ENCODE peak calls at places on chromosomes 3 and 15, in seven cellular contexts. One of them, this sample, is unnamed.

GRCh38 chr15:78243491-78243941 is 9.2 kb upstream of the ACSBG1 start:
- DNase-seq in HT-29: no peak
- DNase-seq in thoracic aorta: no peak
- DNase-seq in H4: no peak
- DNase-seq in KBM-7: no peak
- DNase-seq in neural progenitor cell: peak
- DNase-seq in stimulated activated CD4-positive, alpha-beta T cell treated with anti-CD3 and anti-CD28 coated beads, Interleukin-12 subunit alpha, Interleukin-12 subunit beta, amount 100 ng/mL, for 48 hours: no peak
- DNase-seq in this sample: no peak

GRCh38 chr15:63188247-63188936 is 1.0 kb upstream of the RAB8B start:
- DNase-seq in HT-29: no peak
- DNase-seq in thoracic aorta: no peak
- DNase-seq in H4: no peak
- DNase-seq in KBM-7: no peak
- DNase-seq in neural progenitor cell: peak
- DNase-seq in stimulated activated CD4-positive, alpha-beta T cell treated with anti-CD3 and anti-CD28 coated beads, Interleukin-12 subunit alpha, Interleukin-12 subunit beta, amount 100 ng/mL, for 48 hours: no peak
- DNase-seq in this sample: no peak

GRCh38 chr3:141448606-141449216 is 38.1 kb upstream of the RASA2 start:
- DNase-seq in HT-29: no peak
- DNase-seq in thoracic aorta: no peak
- DNase-seq in H4: no peak
- DNase-seq in KBM-7: no peak
- DNase-seq in neural progenitor cell: no peak
- DNase-seq in stimulated activated CD4-positive, alpha-beta T cell treated with anti-CD3 and anti-CD28 coated beads, Interleukin-12 subunit alpha, Interleukin-12 subunit beta, amount 100 ng/mL, for 48 hours: no peak
- DNase-seq in this sample: no peak

GRCh38 chr3:144989756-144990155 is 1018.1 kb downstream of the DIPK2A start:
- DNase-seq in HT-29: no peak
- DNase-seq in thoracic aorta: no peak
- DNase-seq in H4: no peak
- DNase-seq in KBM-7: no peak
- DNase-seq in neural progenitor cell: no peak
- DNase-seq in stimulated activated CD4-positive, alpha-beta T cell treated with anti-CD3 and anti-CD28 coated beads, Interleukin-12 subunit alpha, Interleukin-12 subunit beta, amount 100 ng/mL, for 48 hours: no peak
- DNase-seq in this sample: no peak

GRCh38 chr15:57509121-57509520 is 82.6 kb upstream of the MYZAP start:
- DNase-seq in HT-29: no peak
- DNase-seq in thoracic aorta: no peak
- DNase-seq in H4: no peak
- DNase-seq in KBM-7: no peak
- DNase-seq in neural progenitor cell: peak
- DNase-seq in stimulated activated CD4-positive, alpha-beta T cell treated with anti-CD3 and anti-CD28 coated beads, Interleukin-12 subunit alpha, Interleukin-12 subunit beta, amount 100 ng/mL, for 48 hours: no peak
- DNase-seq in this sample: no peak

GRCh38 chr3:14434105-14434504 is 31.7 kb downstream of the SLC6A6 start:
- DNase-seq in HT-29: no peak
- DNase-seq in thoracic aorta: no peak
- DNase-seq in H4: peak
- DNase-seq in KBM-7: no peak
- DNase-seq in neural progenitor cell: no peak
- DNase-seq in stimulated activated CD4-positive, alpha-beta T cell treated with anti-CD3 and anti-CD28 coated beads, Interleukin-12 subunit alpha, Interleukin-12 subunit beta, amount 100 ng/mL, for 48 hours: no peak
- DNase-seq in this sample: no peak

GRCh38 chr3:127206611-127207516 is 13.9 kb downstream of the PRR23E start:
- DNase-seq in HT-29: no peak
- DNase-seq in thoracic aorta: no peak
- DNase-seq in H4: no peak
- DNase-seq in KBM-7: no peak
- DNase-seq in neural progenitor cell: no peak
- DNase-seq in stimulated activated CD4-positive, alpha-beta T cell treated with anti-CD3 and anti-CD28 coated beads, Interleukin-12 subunit alpha, Interleukin-12 subunit beta, amount 100 ng/mL, for 48 hours: no peak
- DNase-seq in this sample: no peak

GRCh38 chr3:150610785-150611184 is 7.7 kb downstream of the SELENOT start:
- DNase-seq in HT-29: no peak
- DNase-seq in thoracic aorta: no peak
- DNase-seq in H4: no peak
- DNase-seq in KBM-7: no peak
- DNase-seq in neural progenitor cell: no peak
- DNase-seq in stimulated activated CD4-positive, alpha-beta T cell treated with anti-CD3 and anti-CD28 coated beads, Interleukin-12 subunit alpha, Interleukin-12 subunit beta, amount 100 ng/mL, for 48 hours: no peak
- DNase-seq in this sample: no peak

GRCh38 chr3:171256445-171257250 is 203.6 kb downstream of the TNIK start:
- DNase-seq in HT-29: no peak
- DNase-seq in thoracic aorta: no peak
- DNase-seq in H4: no peak
- DNase-seq in KBM-7: no peak
- DNase-seq in neural progenitor cell: no peak
- DNase-seq in stimulated activated CD4-positive, alpha-beta T cell treated with anti-CD3 and anti-CD28 coated beads, Interleukin-12 subunit alpha, Interleukin-12 subunit beta, amount 100 ng/mL, for 48 hours: no peak
- DNase-seq in this sample: no peak

GRCh38 chr3:43041517-43041916 is 62.4 kb downstream of the GASK1A start:
- DNase-seq in HT-29: no peak
- DNase-seq in thoracic aorta: no peak
- DNase-seq in H4: no peak
- DNase-seq in KBM-7: no peak
- DNase-seq in neural progenitor cell: no peak
- DNase-seq in stimulated activated CD4-positive, alpha-beta T cell treated with anti-CD3 and anti-CD28 coated beads, Interleukin-12 subunit alpha, Interleukin-12 subunit beta, amount 100 ng/mL, for 48 hours: no peak
- DNase-seq in this sample: no peak

GRCh38 chr15:93274276-93274675 is 185.3 kb upstream of the RGMA start:
- DNase-seq in HT-29: no peak
- DNase-seq in thoracic aorta: no peak
- DNase-seq in H4: no peak
- DNase-seq in KBM-7: no peak
- DNase-seq in neural progenitor cell: peak
- DNase-seq in stimulated activated CD4-positive, alpha-beta T cell treated with anti-CD3 and anti-CD28 coated beads, Interleukin-12 subunit alpha, Interleukin-12 subunit beta, amount 100 ng/mL, for 48 hours: no peak
- DNase-seq in this sample: no peak

GRCh38 chr3:50612234-50612972 is 829 bp upstream of the CISH start:
- DNase-seq in HT-29: no peak
- DNase-seq in thoracic aorta: no peak
- DNase-seq in H4: no peak
- DNase-seq in KBM-7: no peak
- DNase-seq in neural progenitor cell: no peak
- DNase-seq in stimulated activated CD4-positive, alpha-beta T cell treated with anti-CD3 and anti-CD28 coated beads, Interleukin-12 subunit alpha, Interleukin-12 subunit beta, amount 100 ng/mL, for 48 hours: no peak
- DNase-seq in this sample: no peak

GRCh38 chr3:192831111-192831644 is 86.5 kb downstream of the MB21D2 start:
- DNase-seq in HT-29: no peak
- DNase-seq in thoracic aorta: no peak
- DNase-seq in H4: peak
- DNase-seq in KBM-7: no peak
- DNase-seq in neural progenitor cell: no peak
- DNase-seq in stimulated activated CD4-positive, alpha-beta T cell treated with anti-CD3 and anti-CD28 coated beads, Interleukin-12 subunit alpha, Interleukin-12 subunit beta, amount 100 ng/mL, for 48 hours: peak
- DNase-seq in this sample: no peak

GRCh38 chr3:129560931-129561594 is 18.1 kb downstream of the H1-8 start:
- DNase-seq in HT-29: no peak
- DNase-seq in thoracic aorta: peak
- DNase-seq in H4: peak
- DNase-seq in KBM-7: no peak
- DNase-seq in neural progenitor cell: no peak
- DNase-seq in stimulated activated CD4-positive, alpha-beta T cell treated with anti-CD3 and anti-CD28 coated beads, Interleukin-12 subunit alpha, Interleukin-12 subunit beta, amount 100 ng/mL, for 48 hours: no peak
- DNase-seq in this sample: peak

GRCh38 chr15:45449878-45450277 is 71.5 kb upstream of the GATM start:
- DNase-seq in HT-29: peak
- DNase-seq in thoracic aorta: no peak
- DNase-seq in H4: no peak
- DNase-seq in KBM-7: no peak
- DNase-seq in neural progenitor cell: no peak
- DNase-seq in stimulated activated CD4-positive, alpha-beta T cell treated with anti-CD3 and anti-CD28 coated beads, Interleukin-12 subunit alpha, Interleukin-12 subunit beta, amount 100 ng/mL, for 48 hours: no peak
- DNase-seq in this sample: no peak

GRCh38 chr3:195238626-195239118 is 32.3 kb downstream of the XXYLT1 start:
- DNase-seq in HT-29: no peak
- DNase-seq in thoracic aorta: peak
- DNase-seq in H4: no peak
- DNase-seq in KBM-7: no peak
- DNase-seq in neural progenitor cell: no peak
- DNase-seq in stimulated activated CD4-positive, alpha-beta T cell treated with anti-CD3 and anti-CD28 coated beads, Interleukin-12 subunit alpha, Interleukin-12 subunit beta, amount 100 ng/mL, for 48 hours: no peak
- DNase-seq in this sample: no peak

GRCh38 chr3:8964436-8965370 is 1.4 kb upstream of the RAD18 start:
- DNase-seq in HT-29: peak
- DNase-seq in thoracic aorta: no peak
- DNase-seq in H4: peak
- DNase-seq in KBM-7: no peak
- DNase-seq in neural progenitor cell: no peak
- DNase-seq in stimulated activated CD4-positive, alpha-beta T cell treated with anti-CD3 and anti-CD28 coated beads, Interleukin-12 subunit alpha, Interleukin-12 subunit beta, amount 100 ng/mL, for 48 hours: no peak
- DNase-seq in this sample: no peak

GRCh38 chr15:33089878-33090757 is 104.4 kb downstream of the FMN1 start:
- DNase-seq in HT-29: peak
- DNase-seq in thoracic aorta: no peak
- DNase-seq in H4: peak
- DNase-seq in KBM-7: no peak
- DNase-seq in neural progenitor cell: no peak
- DNase-seq in stimulated activated CD4-positive, alpha-beta T cell treated with anti-CD3 and anti-CD28 coated beads, Interleukin-12 subunit alpha, Interleukin-12 subunit beta, amount 100 ng/mL, for 48 hours: no peak
- DNase-seq in this sample: no peak

GRCh38 chr3:50292924-50293801 is 934 bp upstream of the IFRD2 start:
- DNase-seq in HT-29: no peak
- DNase-seq in thoracic aorta: no peak
- DNase-seq in H4: no peak
- DNase-seq in KBM-7: no peak
- DNase-seq in neural progenitor cell: peak
- DNase-seq in stimulated activated CD4-positive, alpha-beta T cell treated with anti-CD3 and anti-CD28 coated beads, Interleukin-12 subunit alpha, Interleukin-12 subunit beta, amount 100 ng/mL, for 48 hours: no peak
- DNase-seq in this sample: no peak

GRCh38 chr3:13600950-13601691 is 52.2 kb downstream of the FBLN2 start:
- DNase-seq in HT-29: no peak
- DNase-seq in thoracic aorta: no peak
- DNase-seq in H4: no peak
- DNase-seq in KBM-7: no peak
- DNase-seq in neural progenitor cell: no peak
- DNase-seq in stimulated activated CD4-positive, alpha-beta T cell treated with anti-CD3 and anti-CD28 coated beads, Interleukin-12 subunit alpha, Interleukin-12 subunit beta, amount 100 ng/mL, for 48 hours: no peak
- DNase-seq in this sample: no peak

GRCh38 chr3:71684752-71685151 is 40.5 kb downstream of the EIF4E3 start:
- DNase-seq in HT-29: peak
- DNase-seq in thoracic aorta: no peak
- DNase-seq in H4: peak
- DNase-seq in KBM-7: no peak
- DNase-seq in neural progenitor cell: no peak
- DNase-seq in stimulated activated CD4-positive, alpha-beta T cell treated with anti-CD3 and anti-CD28 coated beads, Interleukin-12 subunit alpha, Interleukin-12 subunit beta, amount 100 ng/mL, for 48 hours: no peak
- DNase-seq in this sample: no peak

GRCh38 chr15:67037694-67038093 is 27.7 kb upstream of the SMAD3 start:
- DNase-seq in HT-29: no peak
- DNase-seq in thoracic aorta: no peak
- DNase-seq in H4: no peak
- DNase-seq in KBM-7: no peak
- DNase-seq in neural progenitor cell: no peak
- DNase-seq in stimulated activated CD4-positive, alpha-beta T cell treated with anti-CD3 and anti-CD28 coated beads, Interleukin-12 subunit alpha, Interleukin-12 subunit beta, amount 100 ng/mL, for 48 hours: no peak
- DNase-seq in this sample: no peak